ENCODE peak calls at places on chromosomes 7 and 10, in four cellular contexts. B is lung, K is HT1080, U is cardiac septum. P is an unnamed sample.

GRCh38 chr7:93117852-93118530 is at the start of gene SAMD9:
- DNase-seq in B (peak), K (peak), U (no peak), P (peak)

GRCh38 chr7:95066736-95067530 is 159.5 kb downstream of the PPP1R9A start:
- DNase-seq in B (no peak), K (peak), U (no peak), P (no peak)

GRCh38 chr10:122373713-122374112 is 795 bp upstream of the PLEKHA1 start:
- DNase-seq in B (no peak), K (no peak), U (no peak), P (no peak)

GRCh38 chr10:3104251-3104918 is 37.0 kb downstream of the PFKP start:
- DNase-seq in B (no peak), K (no peak), U (no peak), P (no peak)

GRCh38 chr10:75386128-75386527 is 15.4 kb downstream of the ZNF503 start:
- DNase-seq in B (no peak), K (no peak), U (no peak), P (no peak)

GRCh38 chr7:127683776-127684681 is 32.0 kb downstream of the SND1 start:
- DNase-seq in B (no peak), K (no peak), U (no peak), P (no peak)

GRCh38 chr10:79090134-79090803 is 21.5 kb downstream of the ZMIZ1 start:
- DNase-seq in B (no peak), K (peak), U (no peak), P (no peak)

GRCh38 chr10:16891375-16892313 is 74.4 kb upstream of the RSU1 start:
- DNase-seq in B (peak), K (peak), U (no peak), P (no peak)

GRCh38 chr7:18162653-18163052 is 135.0 kb upstream of the PRPS1L1 start:
- DNase-seq in B (no peak), K (no peak), U (no peak), P (no peak)

GRCh38 chr10:103493362-103493871 is at the start of gene NEURL1:
- DNase-seq in B (no peak), K (no peak), U (no peak), P (no peak)

GRCh38 chr10:98898987-98899386 is 336.7 kb downstream of the HPSE2 start:
- DNase-seq in B (no peak), K (no peak), U (no peak), P (no peak)

GRCh38 chr7:76060842-76061241 is 12.9 kb downstream of the MDH2 start:
- DNase-seq in B (no peak), K (no peak), U (peak), P (no peak)

GRCh38 chr10:119165171-119166110 is at the start of gene SFXN4:
- DNase-seq in B (peak), K (peak), U (peak), P (no peak)

GRCh38 chr7:48253020-48253419 is 81.8 kb downstream of the ABCA13 start:
- DNase-seq in B (no peak), K (no peak), U (no peak), P (no peak)

GRCh38 chr10:124176309-124177179 is 83.1 kb upstream of the CHST15 start:
- DNase-seq in B (no peak), K (peak), U (no peak), P (no peak)

P was measured in NCI-H2107.